ENCODE peak calls at places on chromosome 1, in four cellular contexts. One of them, this sample, is unnamed.

GRCh38 chr1:229599218-229599812 is 26.6 kb downstream of the TAF5L start:
- DNase-seq in GM20000: no peak
- DNase-seq in amniotic stem cell: no peak
- DNase-seq in activated CD8-positive, alpha-beta memory T cell treated with anti-CD3 and anti-CD28 coated beads for 24 hours: no peak
- DNase-seq in this sample: no peak

GRCh38 chr1:78254517-78254916 is 208.8 kb downstream of the GIPC2 start:
- DNase-seq in amniotic stem cell: no peak
- DNase-seq in GM20000: no peak
- DNase-seq in activated CD8-positive, alpha-beta memory T cell treated with anti-CD3 and anti-CD28 coated beads for 24 hours: no peak
- DNase-seq in this sample: no peak

GRCh38 chr1:246462986-246463385 is 44.1 kb downstream of the SMYD3 start:
- DNase-seq in amniotic stem cell: no peak
- DNase-seq in activated CD8-positive, alpha-beta memory T cell treated with anti-CD3 and anti-CD28 coated beads for 24 hours: no peak
- DNase-seq in GM20000: no peak
- DNase-seq in this sample: no peak

GRCh38 chr1:29924017-29924431 is 687.7 kb downstream of the PTPRU start:
- DNase-seq in GM20000: no peak
- DNase-seq in activated CD8-positive, alpha-beta memory T cell treated with anti-CD3 and anti-CD28 coated beads for 24 hours: no peak
- DNase-seq in amniotic stem cell: no peak
- DNase-seq in this sample: no peak

GRCh38 chr1:1116701-1117468 is 996 bp upstream of the C1orf159 start:
- DNase-seq in GM20000: no peak
- DNase-seq in activated CD8-positive, alpha-beta memory T cell treated with anti-CD3 and anti-CD28 coated beads for 24 hours: peak; percentile 79
- DNase-seq in amniotic stem cell: no peak
- DNase-seq in this sample: no peak

GRCh38 chr1:62234709-62235108 is 40.1 kb downstream of the L1TD1 start:
- DNase-seq in activated CD8-positive, alpha-beta memory T cell treated with anti-CD3 and anti-CD28 coated beads for 24 hours: no peak
- DNase-seq in GM20000: no peak
- DNase-seq in amniotic stem cell: no peak
- DNase-seq in this sample: no peak

GRCh38 chr1:233063462-233063861 is 113.1 kb downstream of the NTPCR start:
- DNase-seq in activated CD8-positive, alpha-beta memory T cell treated with anti-CD3 and anti-CD28 coated beads for 24 hours: no peak
- DNase-seq in GM20000: no peak
- DNase-seq in amniotic stem cell: no peak
- DNase-seq in this sample: no peak

GRCh38 chr1:85502625-85503083 is 37.7 kb upstream of the DDAH1 start:
- DNase-seq in activated CD8-positive, alpha-beta memory T cell treated with anti-CD3 and anti-CD28 coated beads for 24 hours: no peak
- DNase-seq in GM20000: peak; percentile 11
- DNase-seq in amniotic stem cell: no peak
- DNase-seq in this sample: no peak

GRCh38 chr1:42251042-42251441 is 84.0 kb downstream of the FOXJ3 start:
- DNase-seq in activated CD8-positive, alpha-beta memory T cell treated with anti-CD3 and anti-CD28 coated beads for 24 hours: no peak
- DNase-seq in amniotic stem cell: no peak
- DNase-seq in GM20000: no peak
- DNase-seq in this sample: no peak

GRCh38 chr1:203610061-203610460 is 16.6 kb upstream of the ATP2B4 start:
- DNase-seq in GM20000: no peak
- DNase-seq in amniotic stem cell: no peak
- DNase-seq in activated CD8-positive, alpha-beta memory T cell treated with anti-CD3 and anti-CD28 coated beads for 24 hours: no peak
- DNase-seq in this sample: no peak

GRCh38 chr1:219119839-219120238 is 53.8 kb upstream of the LYPLAL1 start:
- DNase-seq in amniotic stem cell: no peak
- DNase-seq in GM20000: no peak
- DNase-seq in activated CD8-positive, alpha-beta memory T cell treated with anti-CD3 and anti-CD28 coated beads for 24 hours: no peak
- DNase-seq in this sample: no peak

GRCh38 chr1:177927021-177927596 is 42.7 kb downstream of the SEC16B start:
- DNase-seq in activated CD8-positive, alpha-beta memory T cell treated with anti-CD3 and anti-CD28 coated beads for 24 hours: no peak
- DNase-seq in GM20000: no peak
- DNase-seq in amniotic stem cell: peak; percentile 33
- DNase-seq in this sample: no peak

GRCh38 chr1:219676012-219676770 is 63.3 kb upstream of the ZC3H11B start:
- DNase-seq in activated CD8-positive, alpha-beta memory T cell treated with anti-CD3 and anti-CD28 coated beads for 24 hours: no peak
- DNase-seq in GM20000: no peak
- DNase-seq in amniotic stem cell: no peak
- DNase-seq in this sample: no peak

GRCh38 chr1:236465959-236466303 is 57.9 kb upstream of the LGALS8 start:
- DNase-seq in GM20000: peak; percentile 19
- DNase-seq in activated CD8-positive, alpha-beta memory T cell treated with anti-CD3 and anti-CD28 coated beads for 24 hours: no peak
- DNase-seq in amniotic stem cell: no peak
- DNase-seq in this sample: no peak

This sample was measured in vagina.